ENCODE peak calls at places on chromosome 13, in four cellular contexts. D is heart left ventricle, O is body of pancreas, U is ovary. G is an unnamed sample.

GRCh38 chr13:33193428-33193974 is 92.1 kb downstream of the STARD13 start:
- DNase-seq in D (no peak), O (no peak), U (no peak), G (no peak)

GRCh38 chr13:23714672-23715071 is 144.5 kb downstream of the TNFRSF19 start:
- DNase-seq in U (no peak), D (no peak), O (no peak), G (no peak)

GRCh38 chr13:76879211-76879875 is 6.9 kb downstream of the KCTD12 start:
- DNase-seq in O (peak), D (peak), U (peak), G (peak)

GRCh38 chr13:105037064-105037463 is 1498.4 kb downstream of the EFNB2 start:
- DNase-seq in D (no peak), O (no peak), U (no peak), G (no peak)

GRCh38 chr13:73940098-73940497 is 194.1 kb downstream of the KLF12 start:
- DNase-seq in O (no peak), U (no peak), D (peak), G (no peak)

GRCh38 chr13:76812971-76813691 is 73.1 kb downstream of the KCTD12 start:
- DNase-seq in O (no peak), D (peak), U (no peak), G (no peak)

GRCh38 chr13:36859259-36859658 is 40.2 kb downstream of the RFXAP start:
- DNase-seq in U (no peak), O (no peak), D (no peak), G (no peak)

GRCh38 chr13:47287291-47287751 is 390.5 kb upstream of the HTR2A start:
- DNase-seq in D (no peak), U (no peak), O (no peak), G (no peak)

GRCh38 chr13:106882222-106882621 is 314.3 kb upstream of the ARGLU1 start:
- DNase-seq in D (no peak), U (no peak), O (no peak), G (no peak)

GRCh38 chr13:114115191-114115671 is 17.2 kb downstream of the RASA3 start:
- DNase-seq in O (peak), U (peak), D (peak), G (no peak)

GRCh38 chr13:112510002-112510780 is 77.8 kb downstream of the TUBGCP3 start:
- DNase-seq in U (no peak), O (peak), D (no peak), G (no peak)

GRCh38 chr13:34695063-34695462 is 247.0 kb upstream of the NBEA start:
- DNase-seq in U (no peak), O (no peak), D (no peak), G (no peak)

GRCh38 chr13:23588576-23589141 is 18.4 kb downstream of the TNFRSF19 start:
- DNase-seq in D (no peak), O (no peak), U (no peak), G (no peak)

GRCh38 chr13:64540468-64540867 is 2689.7 kb downstream of the PCDH9 start:
- DNase-seq in D (no peak), U (no peak), O (no peak), G (no peak)

GRCh38 chr13:91099877-91100276 is 247.6 kb upstream of the MIR17HG start:
- DNase-seq in U (no peak), O (no peak), D (no peak), G (no peak)

GRCh38 chr13:111893071-111893606 is 173.8 kb upstream of the SOX1 start:
- DNase-seq in U (no peak), D (no peak), O (no peak), G (peak)

GRCh38 chr13:42754801-42755513 is 26.4 kb upstream of the FAM216B start:
- DNase-seq in O (no peak), U (no peak), D (no peak), G (no peak)

GRCh38 chr13:42283574-42283973 is 11.6 kb downstream of the AKAP11 start:
- DNase-seq in O (no peak), D (no peak), U (no peak), G (no peak)

GRCh38 chr13:73222627-73223026 is 163.8 kb downstream of the KLF5 start:
- DNase-seq in U (no peak), D (no peak), O (no peak), G (no peak)

GRCh38 chr13:26021516-26021915 is 30.3 kb downstream of the SHISA2 start:
- DNase-seq in U (no peak), O (no peak), D (no peak), G (no peak)

DNA sequence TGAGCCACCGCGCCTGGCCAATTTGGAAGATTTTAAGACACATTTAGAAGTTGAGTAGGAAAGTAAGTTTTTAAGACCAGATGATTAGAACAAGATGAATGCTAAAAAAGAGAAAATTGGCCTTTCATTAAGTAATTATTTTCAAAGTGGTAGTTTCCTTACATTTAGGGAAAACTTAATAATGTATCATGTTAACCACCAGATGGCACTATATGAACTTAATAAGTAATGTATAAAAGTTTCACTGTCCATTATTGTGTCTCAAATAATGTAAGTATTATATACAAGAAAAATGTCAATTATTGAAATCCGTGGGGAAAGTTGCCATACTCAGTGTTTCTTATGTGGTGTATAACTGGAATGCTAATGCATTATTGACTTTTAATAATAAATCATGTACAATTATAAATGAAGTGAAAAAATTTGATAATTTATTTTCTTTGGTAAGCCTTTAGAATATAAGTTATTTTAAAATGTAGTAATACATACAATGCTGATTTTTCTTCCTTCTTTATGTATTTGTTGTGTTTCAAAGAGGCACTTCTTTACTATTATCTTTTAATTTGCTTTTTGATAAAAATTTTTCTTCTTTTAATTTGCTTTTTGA is 29.2 kb downstream of the COG6 start:
- DNase-seq in U (no peak), O (no peak), D (no peak), G (no peak)
- TF ChIP-seq CTCF in U (peak), O (peak), D (peak), G (no peak)

DNA sequence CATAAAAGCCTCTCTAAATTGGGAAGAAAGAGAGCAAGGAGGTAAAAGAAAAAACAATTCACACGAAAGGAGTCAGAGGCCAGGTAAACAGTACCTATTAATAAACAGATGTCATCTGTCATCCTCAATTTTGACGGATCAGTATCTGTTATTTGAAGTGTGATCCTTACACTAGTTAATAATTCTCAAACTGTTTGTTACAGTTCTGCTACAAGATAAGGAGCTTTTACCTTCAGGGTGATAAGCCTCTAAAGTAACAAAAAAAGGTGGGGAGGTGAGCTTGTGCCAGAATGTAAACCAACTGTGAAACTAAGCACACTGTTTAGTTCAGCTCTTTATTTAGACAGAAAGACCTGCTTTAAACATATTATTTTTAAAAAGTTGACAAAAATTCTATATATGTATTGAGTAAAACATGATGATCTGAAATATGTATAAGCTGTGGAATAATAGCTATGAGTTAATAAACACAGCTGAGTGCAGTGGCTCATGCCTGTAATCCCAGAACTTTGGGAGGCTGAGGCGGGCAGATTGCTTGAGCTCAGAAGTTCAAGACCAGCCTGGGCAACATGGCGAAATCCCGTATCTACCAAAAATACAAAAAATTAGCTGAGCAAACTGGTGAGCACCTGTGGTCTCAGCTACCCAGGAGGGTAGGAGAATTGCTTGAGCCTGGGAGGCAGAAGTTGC is 48.4 kb upstream of the EBPL start:
- DNase-seq in D (no peak), O (no peak), U (no peak), G (no peak)
- H3K27ac ChIP-seq in D (no peak), O (no peak), U (no peak), G (no peak)

GRCh38 chr13:45364876-45365557 is 24.0 kb upstream of the TPT1 start:
- DNase-seq in O (no peak), D (no peak), U (no peak), G (no peak)

GRCh38 chr13:45365558-45365885 is 24.5 kb upstream of the TPT1 start:
- DNase-seq in D (no peak), U (no peak), O (no peak), G (no peak)

GRCh38 chr13:45367358-45367757 is 26.4 kb upstream of the TPT1 start:
- DNase-seq in U (no peak), O (peak), D (no peak), G (no peak)

GRCh38 chr13:45361596-45362206 is 20.7 kb upstream of the TPT1 start:
- DNase-seq in D (no peak), U (no peak), O (no peak), G (no peak)

GRCh38 chr13:45362939-45363338 is 22.0 kb upstream of the TPT1 start:
- DNase-seq in U (no peak), D (no peak), O (no peak), G (no peak)
- TF ChIP-seq CTCF in U (no peak), D (no peak), O (no peak), G (no peak)

DNA sequence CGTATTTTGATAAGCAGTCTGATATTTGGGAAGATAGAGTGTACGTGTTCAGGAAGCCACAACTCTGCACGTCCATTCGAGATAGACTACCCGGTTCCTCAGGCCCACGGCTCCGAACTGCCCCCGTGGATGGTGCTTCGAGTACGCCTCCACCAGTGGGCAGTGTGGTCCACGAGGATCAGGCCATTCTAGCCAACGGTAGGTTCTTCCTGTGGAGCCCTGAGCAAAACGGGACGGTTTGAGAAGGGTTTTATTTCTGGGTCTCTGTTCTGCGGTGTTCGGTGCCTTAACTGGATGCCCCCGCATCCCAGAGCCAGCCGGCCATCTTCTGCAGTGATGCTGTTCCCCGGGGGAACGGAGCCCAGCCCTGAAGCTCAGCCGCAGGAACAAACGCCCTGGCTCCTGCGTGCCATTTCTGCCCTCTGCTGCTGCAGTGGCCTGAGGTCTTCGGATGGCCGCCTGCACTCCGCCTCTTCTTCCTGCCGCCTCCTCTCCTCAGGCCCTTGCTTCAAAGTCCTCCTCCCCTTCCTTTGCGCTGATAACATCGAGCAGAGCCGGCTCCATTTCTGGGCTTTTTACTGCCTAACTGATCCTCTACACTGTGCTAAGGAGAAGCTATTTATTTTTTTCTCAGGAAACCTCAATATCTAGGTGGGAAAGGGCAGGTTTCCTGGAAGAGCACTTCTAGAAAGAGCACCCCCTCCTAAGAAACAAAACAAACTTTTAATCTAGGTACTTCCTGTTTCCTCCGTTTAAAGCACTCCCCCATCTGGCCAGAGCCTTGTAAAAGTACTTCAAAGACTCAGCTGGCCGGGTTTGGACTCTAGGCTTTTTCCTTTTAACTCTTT is 36.2 kb upstream of the SLC46A3 start:
- DNase-seq in D (peak), O (peak), U (no peak), G (no peak)
- H3K27ac ChIP-seq in D (peak), O (no peak), U (no peak), G (peak)

GRCh38 chr13:27663947-27664346 is 42.3 kb downstream of the POLR1D start:
- DNase-seq in O (no peak), U (no peak), D (no peak), G (no peak)

GRCh38 chr13:27665761-27666160 is 44.1 kb downstream of the POLR1D start:
- DNase-seq in D (no peak), O (no peak), U (no peak), G (no peak)

GRCh38 chr13:27666951-27667350 is 45.3 kb downstream of the POLR1D start:
- DNase-seq in D (no peak), U (no peak), O (no peak), G (no peak)

GRCh38 chr13:27662738-27663470 is 41.2 kb downstream of the POLR1D start:
- DNase-seq in U (no peak), O (no peak), D (no peak), G (no peak)

GRCh38 chr13:27665333-27665732 is 43.6 kb downstream of the POLR1D start:
- DNase-seq in D (no peak), U (no peak), O (no peak), G (no peak)
- TF ChIP-seq CTCF in D (peak), U (no peak), O (no peak), G (no peak)

GRCh38 chr13:110404321-110404720 is 97.2 kb downstream of the COL4A2 start:
- DNase-seq in D (no peak), O (no peak), U (no peak), G (peak)
- H3K27ac ChIP-seq in D (no peak), O (no peak), U (no peak), G (peak)

GRCh38 chr13:51091839-51092238 is 19.2 kb downstream of the C13orf42 start:
- DNase-seq in O (no peak), D (no peak), U (no peak), G (no peak)
- TF ChIP-seq CTCF in O (no peak), D (no peak), U (no peak), G (no peak)

DNA sequence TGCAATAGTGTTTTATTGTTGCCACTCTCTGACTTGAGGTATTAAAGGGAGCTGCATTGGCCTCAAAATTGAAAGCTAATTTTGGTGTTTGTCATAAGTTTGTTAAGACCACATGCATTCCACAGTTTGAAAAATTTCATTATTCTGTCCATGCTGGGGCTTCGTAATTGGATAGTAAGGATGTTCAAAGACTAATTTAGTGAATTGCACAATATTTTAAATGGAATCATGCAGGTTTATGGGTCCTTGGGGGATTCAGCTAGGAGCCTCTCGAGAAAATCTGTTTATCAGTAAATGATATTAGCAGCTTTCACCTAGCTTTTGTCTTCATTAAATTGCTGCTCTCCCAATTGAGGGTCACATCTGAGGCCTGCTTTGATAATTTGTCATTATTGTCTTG is 339.8 kb upstream of the OBI1 start:
- DNase-seq in U (no peak), O (no peak), D (no peak), G (no peak)
- H3K27ac ChIP-seq in U (no peak), O (no peak), D (no peak), G (no peak)